ENCODE peak calls at places on chromosome 15, in six cellular contexts. One of them, this sample, is unnamed.

GRCh38 chr15:100623301-100623700 is 20.9 kb downstream of the ASB7 start:
- DNase-seq in H1: no peak
- DNase-seq in IMR-90: no peak
- DNase-seq in mesenchymal stem cell: peak
- DNase-seq in H9: no peak
- DNase-seq in trophoblast cell: no peak
- DNase-seq in this sample: no peak

GRCh38 chr15:52789008-52789600 is 1.0 kb downstream of the ONECUT1 start:
- DNase-seq in IMR-90: no peak
- DNase-seq in H9: no peak
- DNase-seq in mesenchymal stem cell: no peak
- DNase-seq in H1: peak
- DNase-seq in trophoblast cell: no peak
- DNase-seq in this sample: no peak

GRCh38 chr15:74855857-74856256 is 12.9 kb upstream of the ULK3 start:
- DNase-seq in mesenchymal stem cell: no peak
- DNase-seq in trophoblast cell: no peak
- DNase-seq in H9: no peak
- DNase-seq in IMR-90: no peak
- DNase-seq in H1: no peak
- DNase-seq in this sample: no peak

GRCh38 chr15:56411122-56411749 is 46.0 kb downstream of the TEX9 start:
- DNase-seq in IMR-90: peak
- DNase-seq in trophoblast cell: no peak
- DNase-seq in H1: no peak
- DNase-seq in H9: no peak
- DNase-seq in mesenchymal stem cell: no peak
- DNase-seq in this sample: no peak

GRCh38 chr15:58770519-58770856 is 614 bp upstream of the MINDY2 start:
- DNase-seq in H9: no peak
- DNase-seq in mesenchymal stem cell: peak
- DNase-seq in H1: no peak
- DNase-seq in IMR-90: peak
- DNase-seq in trophoblast cell: no peak
- DNase-seq in this sample: no peak

GRCh38 chr15:44647036-44647435 is 16.4 kb downstream of the SPG11 start:
- DNase-seq in IMR-90: no peak
- DNase-seq in mesenchymal stem cell: no peak
- DNase-seq in H9: no peak
- DNase-seq in trophoblast cell: no peak
- DNase-seq in H1: no peak
- DNase-seq in this sample: no peak

GRCh38 chr15:59997070-59997701 is 6.9 kb upstream of the FOXB1 start:
- DNase-seq in IMR-90: no peak
- DNase-seq in mesenchymal stem cell: no peak
- DNase-seq in H1: peak
- DNase-seq in H9: peak
- DNase-seq in trophoblast cell: peak
- DNase-seq in this sample: peak

GRCh38 chr15:22813844-22814243 is 24.6 kb upstream of the NIPA2 start:
- DNase-seq in IMR-90: no peak
- DNase-seq in H1: no peak
- DNase-seq in mesenchymal stem cell: no peak
- DNase-seq in trophoblast cell: no peak
- DNase-seq in H9: no peak
- DNase-seq in this sample: no peak

GRCh38 chr15:78000089-78000926 is 77.2 kb downstream of the TBC1D2B start:
- DNase-seq in trophoblast cell: peak
- DNase-seq in H9: peak
- DNase-seq in H1: peak
- DNase-seq in mesenchymal stem cell: peak
- DNase-seq in IMR-90: peak
- DNase-seq in this sample: peak

GRCh38 chr15:85849946-85850345 is 55.2 kb upstream of the KLHL25 start:
- DNase-seq in IMR-90: no peak
- DNase-seq in trophoblast cell: no peak
- DNase-seq in mesenchymal stem cell: no peak
- DNase-seq in H1: no peak
- DNase-seq in H9: no peak
- DNase-seq in this sample: no peak

GRCh38 chr15:61921093-61921492 is 139.2 kb downstream of the VPS13C start:
- DNase-seq in H1: no peak
- DNase-seq in H9: no peak
- DNase-seq in trophoblast cell: no peak
- DNase-seq in mesenchymal stem cell: no peak
- DNase-seq in IMR-90: peak
- DNase-seq in this sample: no peak

GRCh38 chr15:75508741-75509532 is 57.4 kb upstream of the SIN3A start:
- DNase-seq in mesenchymal stem cell: peak
- DNase-seq in IMR-90: peak
- DNase-seq in trophoblast cell: peak
- DNase-seq in H9: no peak
- DNase-seq in H1: no peak
- DNase-seq in this sample: no peak

GRCh38 chr15:29900237-29901189 is 78.2 kb upstream of the TJP1 start:
- DNase-seq in H1: no peak
- DNase-seq in mesenchymal stem cell: no peak
- DNase-seq in H9: no peak
- DNase-seq in trophoblast cell: no peak
- DNase-seq in IMR-90: no peak
- DNase-seq in this sample: no peak

GRCh38 chr15:92845109-92845508 is 55.0 kb upstream of the CHD2 start:
- DNase-seq in H9: no peak
- DNase-seq in H1: no peak
- DNase-seq in IMR-90: peak
- DNase-seq in trophoblast cell: no peak
- DNase-seq in mesenchymal stem cell: peak
- DNase-seq in this sample: no peak

GRCh38 chr15:57696146-57696545 is 10.4 kb upstream of the POLR2M start:
- DNase-seq in H9: no peak
- DNase-seq in IMR-90: no peak
- DNase-seq in trophoblast cell: no peak
- DNase-seq in mesenchymal stem cell: no peak
- DNase-seq in H1: no peak
- DNase-seq in this sample: no peak

GRCh38 chr15:82750831-82751181 is 41.1 kb upstream of the AP3B2 start:
- DNase-seq in mesenchymal stem cell: no peak
- DNase-seq in trophoblast cell: peak
- DNase-seq in IMR-90: no peak
- DNase-seq in H1: no peak
- DNase-seq in H9: no peak
- DNase-seq in this sample: no peak

GRCh38 chr15:39574416-39574815 is 6.5 kb upstream of the THBS1 start:
- DNase-seq in trophoblast cell: peak
- DNase-seq in H9: no peak
- DNase-seq in H1: no peak
- DNase-seq in IMR-90: no peak
- DNase-seq in mesenchymal stem cell: peak
- DNase-seq in this sample: no peak

GRCh38 chr15:38696790-38697495 is 132.3 kb upstream of the RASGRP1 start:
- DNase-seq in H9: no peak
- DNase-seq in trophoblast cell: no peak
- DNase-seq in mesenchymal stem cell: no peak
- DNase-seq in IMR-90: no peak
- DNase-seq in H1: no peak
- DNase-seq in this sample: no peak

GRCh38 chr15:88166330-88166993 is 90.1 kb downstream of the NTRK3 start:
- DNase-seq in H9: peak
- DNase-seq in trophoblast cell: no peak
- DNase-seq in IMR-90: no peak
- DNase-seq in mesenchymal stem cell: peak
- DNase-seq in H1: peak
- DNase-seq in this sample: peak

DNA sequence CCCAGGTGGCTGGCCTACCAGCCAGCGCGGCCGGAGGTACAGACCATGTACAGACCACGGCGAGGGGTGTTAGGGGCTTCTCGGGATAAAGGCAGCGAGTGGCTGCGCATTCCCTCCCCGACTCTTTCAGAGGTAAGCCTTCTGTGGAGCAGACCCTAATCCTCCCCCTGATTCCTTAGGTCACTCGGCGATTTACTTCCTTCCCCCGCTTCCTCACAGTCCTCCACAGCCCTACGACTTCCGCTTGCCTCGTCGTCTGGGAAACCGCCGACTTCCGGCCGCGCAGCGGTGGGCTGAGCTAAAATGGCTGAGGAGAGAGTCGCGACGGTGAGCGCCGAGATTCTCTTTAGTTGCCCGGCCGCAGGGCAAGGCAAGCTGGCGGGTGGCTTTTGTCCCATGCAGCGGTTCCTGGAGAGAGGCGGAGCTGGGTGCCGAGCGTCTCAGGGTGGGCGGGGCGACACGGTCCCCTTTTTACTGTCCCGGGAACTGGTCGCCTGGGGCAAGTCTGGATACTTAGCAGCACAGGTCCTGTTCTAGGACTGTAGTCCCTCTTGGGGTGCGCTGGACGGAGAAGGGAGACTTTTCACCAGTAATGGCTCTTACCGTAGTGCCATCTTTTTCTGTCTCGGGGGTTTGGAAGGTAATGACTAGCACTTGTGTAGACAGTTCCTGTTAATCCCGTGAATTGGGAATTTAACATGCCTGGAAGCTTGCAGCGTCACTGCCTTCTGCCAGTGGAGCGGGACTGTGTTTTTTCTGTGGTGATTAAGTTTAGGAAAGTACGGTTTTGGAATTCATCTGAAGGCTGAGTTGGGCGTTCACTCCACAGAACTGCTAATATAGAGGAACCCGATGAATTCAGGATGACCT is at the start of the genes BBS4 and HIGD2B:
- DNase-seq in trophoblast cell: peak
- DNase-seq in H1: peak
- DNase-seq in H9: peak
- DNase-seq in mesenchymal stem cell: peak
- DNase-seq in IMR-90: peak
- DNase-seq in this sample: peak
- H2BK5ac ChIP-seq in trophoblast cell: peak
- H2BK5ac ChIP-seq in H1: peak
- H2BK5ac ChIP-seq in H9: peak
- H2BK5ac ChIP-seq in mesenchymal stem cell: no peak
- H2BK5ac ChIP-seq in IMR-90: peak
- H2BK5ac ChIP-seq in this sample: no peak

DNA sequence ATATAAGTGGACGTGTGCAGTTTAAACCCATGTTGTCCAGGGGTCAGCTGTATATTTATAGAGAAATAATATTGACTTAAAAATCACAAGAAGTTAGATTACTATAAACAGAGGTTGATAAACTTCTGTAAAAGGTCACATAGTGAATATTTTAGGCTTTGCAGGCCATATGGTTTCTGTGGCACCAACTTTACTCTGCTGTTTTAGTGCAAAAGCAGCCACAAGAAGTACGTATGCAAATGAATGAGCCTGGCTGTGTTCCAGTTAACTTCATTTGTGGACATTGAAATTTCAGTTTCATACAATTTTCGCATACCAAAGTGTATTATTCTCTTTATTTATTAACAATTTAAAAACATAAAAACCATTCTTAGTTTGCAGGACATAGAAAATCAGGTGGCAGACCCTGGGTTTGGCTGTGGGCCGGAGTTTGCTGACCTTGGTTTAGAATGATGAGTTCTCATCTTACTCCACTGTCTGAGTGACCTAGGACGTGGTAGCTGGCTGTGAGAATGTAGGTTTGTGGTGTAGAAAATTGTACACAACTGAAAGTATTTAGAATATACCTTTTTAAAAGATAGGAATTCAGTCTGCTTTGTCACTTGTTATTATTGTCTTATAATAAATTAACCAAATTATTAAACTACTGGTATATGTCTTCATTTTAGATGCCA is 16.3 kb downstream of the FAN1 start:
- DNase-seq in H9: no peak
- DNase-seq in H1: no peak
- DNase-seq in trophoblast cell: no peak
- DNase-seq in IMR-90: no peak
- DNase-seq in mesenchymal stem cell: no peak
- DNase-seq in this sample: no peak
- H3K27ac ChIP-seq in H9: no peak
- H3K27ac ChIP-seq in H1: no peak
- H3K27ac ChIP-seq in trophoblast cell: no peak
- H3K27ac ChIP-seq in IMR-90: no peak
- H3K27ac ChIP-seq in mesenchymal stem cell: no peak
- H3K27ac ChIP-seq in this sample: no peak

DNA sequence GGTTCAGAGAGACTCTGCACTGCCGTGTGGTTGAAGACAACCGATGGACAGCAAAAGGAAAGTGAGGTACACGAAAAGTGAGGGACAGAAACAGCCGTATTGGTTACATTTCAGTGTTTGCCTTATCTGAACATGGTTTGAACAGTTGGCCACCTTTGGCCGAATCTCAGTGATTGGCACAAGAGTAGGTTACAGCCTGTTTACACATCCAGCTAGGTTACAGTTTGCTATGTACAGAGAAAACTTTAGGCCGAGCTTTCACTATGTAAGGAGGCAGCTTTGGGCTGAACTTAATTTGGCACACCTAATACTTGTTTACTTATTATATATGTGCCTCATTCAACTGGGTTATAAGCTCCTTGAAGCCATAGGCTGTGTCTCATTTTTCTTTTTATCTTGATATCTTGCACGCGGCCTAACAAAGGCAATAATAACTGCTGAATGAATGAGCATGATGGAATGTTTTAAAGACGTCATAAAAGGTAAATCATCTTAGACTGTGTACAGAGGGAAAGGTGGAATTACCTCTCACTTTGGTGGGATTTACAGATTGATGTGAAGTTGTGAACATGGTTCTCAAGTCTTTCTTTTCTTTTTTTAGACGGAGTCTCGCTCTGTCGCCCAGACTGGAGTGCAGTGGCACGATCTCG is 17.2 kb upstream of the GREM1 start:
- DNase-seq in H1: no peak
- DNase-seq in mesenchymal stem cell: no peak
- DNase-seq in H9: no peak
- DNase-seq in trophoblast cell: no peak
- DNase-seq in IMR-90: no peak
- DNase-seq in this sample: no peak
- H4K91ac ChIP-seq in H1: no peak
- H4K91ac ChIP-seq in mesenchymal stem cell: no peak
- H4K91ac ChIP-seq in H9: no peak
- H4K91ac ChIP-seq in trophoblast cell: no peak
- H4K91ac ChIP-seq in IMR-90: no peak
- H4K91ac ChIP-seq in this sample: no peak

DNA sequence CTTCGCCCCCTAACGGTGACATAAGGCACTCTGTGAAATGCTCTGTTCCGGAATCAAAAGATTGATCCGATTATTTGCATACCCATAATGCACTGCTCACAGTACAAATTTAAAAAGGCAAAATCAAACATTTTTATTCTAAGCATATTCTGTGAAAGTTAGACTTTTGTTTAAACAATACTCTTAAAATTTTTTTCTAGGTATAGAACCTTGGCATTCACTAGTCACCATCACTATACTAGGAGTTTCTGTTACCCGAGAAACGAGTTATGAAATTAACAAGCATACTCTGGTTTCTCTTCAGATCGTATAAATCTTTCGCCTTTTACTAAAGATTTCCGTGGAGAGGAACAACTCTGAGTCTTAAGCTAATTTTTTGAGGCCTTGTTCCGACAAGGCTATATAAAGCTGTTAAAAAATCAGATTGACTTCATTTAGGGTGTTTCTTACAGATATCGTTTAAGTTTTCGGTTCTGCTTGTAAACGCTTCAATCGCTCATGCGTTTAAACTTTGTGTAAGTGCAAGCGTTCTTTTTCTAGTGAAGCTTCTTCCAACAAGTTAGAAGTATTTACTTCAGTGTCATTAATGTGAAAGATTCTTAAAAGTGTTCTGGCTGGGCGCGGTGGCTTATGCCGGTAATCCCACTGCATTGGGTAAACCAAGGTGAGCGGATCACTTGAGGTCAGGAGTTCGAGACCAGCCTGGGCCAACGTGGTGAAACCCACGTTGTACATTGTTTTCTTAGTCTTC is at the start of gene RNU5B-1:
- DNase-seq in trophoblast cell: peak
- DNase-seq in mesenchymal stem cell: peak
- DNase-seq in IMR-90: peak
- DNase-seq in H1: peak
- DNase-seq in H9: peak
- DNase-seq in this sample: peak
- H2BK5ac ChIP-seq in trophoblast cell: peak
- H2BK5ac ChIP-seq in mesenchymal stem cell: no peak
- H2BK5ac ChIP-seq in IMR-90: peak
- H2BK5ac ChIP-seq in H1: peak
- H2BK5ac ChIP-seq in H9: no peak
- H2BK5ac ChIP-seq in this sample: no peak